ENCODE peak calls at places on chromosomes 11 and 22, in ten cellular contexts. A is psoas muscle, X is suprapubic skin, R is left lung, I is heart left ventricle, N is fibroblast of lung, S is dorsolateral prefrontal cortex, Y is stomach, L is WERI-Rb-1, U is foreskin fibroblast. F is an unnamed sample.
A peak's percentile ranks its signal among the peaks of the same experiment; 100 is the strongest.

GRCh38 chr22:46054878-46055158 is 77.9 kb upstream of the WNT7B start:
- DNase-seq in Y (no peak), X (peak; percentile 77), R (peak; percentile 29), S (peak; percentile 4), L (no peak), N (no peak), U (no peak), A (peak; percentile 52), I (no peak), F (peak; percentile 14)

GRCh38 chr11:96037267-96037990 is 113.5 kb upstream of the MTMR2 start:
- DNase-seq in I (no peak), R (no peak), S (no peak), L (no peak), A (no peak), Y (no peak), N (no peak), U (no peak), X (no peak), F (peak; percentile 60)

GRCh38 chr22:20237480-20238440 is 30.4 kb downstream of the RTN4R start:
- DNase-seq in U (peak; percentile 28), A (no peak), N (no peak), L (no peak), I (no peak), Y (no peak), X (no peak), S (no peak), R (no peak), F (no peak)

GRCh38 chr11:107777094-107777493 is 65.2 kb upstream of the SLN start:
- DNase-seq in S (no peak), U (no peak), L (no peak), N (no peak), R (no peak), Y (no peak), X (no peak), I (no peak), A (no peak), F (no peak)

GRCh38 chr22:19579880-19580279 is 55.7 kb upstream of the CLDN5 start:
- DNase-seq in I (peak; percentile 74), R (no peak), X (no peak), U (no peak), Y (no peak), A (peak; percentile 65), N (no peak), S (no peak), L (no peak), F (no peak)

GRCh38 chr11:62664405-62665074 is 470 bp downstream of the C11orf98 start:
- DNase-seq in X (no peak), I (no peak), N (no peak), Y (peak; percentile 55), R (peak; percentile 60), U (peak; percentile 58), A (peak; percentile 75), L (peak; percentile 56), S (no peak), F (no peak)

GRCh38 chr11:114928260-114928870 is 250.0 kb downstream of the NXPE2 start:
- DNase-seq in U (no peak), N (no peak), L (peak; percentile 80), X (no peak), A (no peak), S (peak; percentile 17), R (no peak), Y (no peak), I (no peak), F (no peak)

GRCh38 chr11:103737791-103738190 is 298.6 kb upstream of the DDI1 start:
- DNase-seq in N (no peak), S (no peak), R (no peak), L (no peak), I (no peak), X (no peak), Y (no peak), U (no peak), A (no peak), F (no peak)

GRCh38 chr11:11263238-11264030 is 89.6 kb downstream of the CSNK2A3 start:
- DNase-seq in Y (no peak), N (no peak), X (no peak), R (no peak), S (no peak), I (no peak), L (no peak), A (peak; percentile 59), U (peak; percentile 35), F (no peak)

GRCh38 chr11:88204353-88204752 is 29.1 kb upstream of the RAB38 start:
- DNase-seq in R (no peak), S (no peak), X (no peak), U (no peak), I (no peak), L (no peak), N (no peak), Y (no peak), A (no peak), F (no peak)

DNA sequence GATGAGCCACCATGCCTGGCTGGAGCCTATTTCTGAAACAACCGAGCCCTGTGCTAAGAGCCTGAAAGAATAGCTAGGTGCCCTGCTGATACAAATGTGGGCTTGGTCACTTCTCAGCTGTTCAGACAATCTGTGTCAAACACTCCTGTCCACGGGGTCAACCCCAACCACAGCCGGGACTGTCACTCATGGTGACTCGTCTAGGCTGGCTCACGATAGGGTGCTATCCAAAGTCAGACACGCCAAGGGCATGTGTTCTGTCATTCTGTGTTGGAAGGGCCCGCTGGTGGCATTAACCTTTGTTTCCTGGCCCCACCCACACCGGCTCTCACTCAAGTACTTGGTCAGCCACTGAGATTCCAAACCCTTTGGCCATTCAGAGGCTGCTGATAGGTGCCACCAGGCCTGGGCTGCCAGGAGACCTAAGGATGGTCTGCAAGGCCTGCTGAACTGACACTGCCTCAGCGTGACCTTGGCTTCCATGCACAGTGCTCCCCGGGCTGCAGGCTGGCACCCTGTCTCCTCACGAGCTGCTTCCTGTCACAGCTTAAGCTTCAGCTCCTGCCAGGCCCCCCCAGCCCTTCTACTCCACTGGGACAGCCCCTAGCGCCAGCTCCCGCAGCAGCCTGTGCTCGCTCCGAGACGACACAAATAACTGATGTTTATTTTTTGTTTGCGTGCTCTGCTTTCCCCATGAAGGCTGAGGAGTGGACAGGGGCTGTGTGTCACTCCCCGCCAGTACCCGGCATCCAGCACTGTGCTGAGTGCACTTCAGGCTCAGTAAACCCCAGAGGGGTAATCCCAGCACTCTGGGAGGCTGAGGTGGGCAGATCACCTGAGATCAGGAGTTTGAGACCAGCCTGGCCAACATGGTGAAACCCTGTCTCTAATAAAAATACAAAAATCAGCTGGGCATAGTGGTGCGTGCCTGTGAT is 14.3 kb upstream of the CDC42BPG start:
- DNase-seq in U (no peak), R (no peak), X (no peak), N (no peak), Y (peak; percentile 57), L (no peak), A (peak; percentile 95), S (no peak), I (peak; percentile 67), F (no peak)
- H3K4me3 ChIP-seq in U (no peak overlapping the region), R (no peak overlapping the region), X (no peak overlapping the region), N (no peak overlapping the region), Y (no peak overlapping the region), L (no peak overlapping the region), A (peak overlapping the region; percentile 29), S (no peak overlapping the region), I (no peak overlapping the region), F (no peak overlapping the region)

GRCh38 chr22:48554893-48555552 is 1272.7 kb downstream of the BRD1 start:
- DNase-seq in A (no peak), U (no peak), X (no peak), R (no peak), Y (no peak), S (no peak), N (no peak), L (peak; percentile 80), I (no peak), F (no peak)

GRCh38 chr22:48553694-48554308 is 1273.9 kb downstream of the BRD1 start:
- DNase-seq in I (no peak), A (no peak), X (no peak), Y (no peak), N (no peak), U (no peak), R (no peak), S (no peak), L (no peak), F (no peak)

GRCh38 chr22:48557473-48557872 is 1270.2 kb downstream of the BRD1 start:
- DNase-seq in I (no peak), Y (no peak), R (no peak), U (no peak), N (no peak), S (no peak), X (no peak), A (no peak), L (no peak), F (no peak)

GRCh38 chr22:48556751-48557150 is 1270.9 kb downstream of the BRD1 start:
- DNase-seq in S (no peak), I (no peak), N (no peak), Y (no peak), R (no peak), A (no peak), L (no peak), X (no peak), U (no peak), F (no peak)

DNA sequence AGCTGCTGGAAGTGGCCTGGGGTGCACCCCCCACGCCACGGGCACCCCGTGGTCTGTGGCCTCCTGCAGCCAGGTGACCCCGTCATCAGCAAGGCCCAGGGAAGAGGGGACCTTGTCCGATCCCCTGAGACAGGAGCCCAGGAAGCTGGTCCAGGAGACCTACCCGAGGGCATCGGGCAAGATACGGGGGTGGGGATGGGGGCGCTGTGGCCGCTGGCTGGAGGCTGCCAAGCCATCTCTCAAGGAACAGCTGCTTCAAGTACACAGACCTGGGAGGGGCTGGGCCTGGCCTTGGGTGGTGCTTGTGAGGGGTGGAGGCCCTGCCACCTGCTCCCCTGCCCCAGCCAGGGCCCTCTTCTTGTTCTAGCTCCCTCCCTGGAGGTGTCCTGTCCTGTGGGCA is 1272.1 kb downstream of the BRD1 start:
- DNase-seq in N (no peak), R (no peak), U (no peak), S (no peak), X (no peak), Y (no peak), A (no peak), I (no peak), L (no peak), F (no peak)
- TF ChIP-seq CTCF in N (no peak), R (no peak), U (no peak), S (no peak), X (no peak), Y (no peak), A (no peak), I (no peak), L (peak; percentile 14), F (no peak)

DNA sequence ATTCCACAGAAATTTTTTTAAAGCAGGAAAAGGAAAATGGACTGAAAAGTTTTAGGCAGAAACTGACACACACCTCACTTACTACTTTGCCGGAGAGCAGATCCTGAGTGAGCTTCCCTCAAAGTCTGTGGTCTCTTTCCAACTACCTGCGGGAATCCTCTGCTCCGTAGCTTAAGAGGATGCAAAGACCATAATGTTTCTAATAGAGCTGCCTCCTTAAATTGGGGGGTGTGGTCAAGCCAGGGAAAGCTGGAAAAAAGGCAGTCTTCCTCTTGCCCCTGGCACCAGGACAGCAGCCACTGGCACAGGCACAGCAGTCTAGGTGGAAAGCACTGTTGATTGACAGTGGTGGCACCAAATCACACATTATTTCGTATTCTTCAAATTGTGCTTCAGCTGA is at the start of gene ETS1:
- DNase-seq in U (peak; percentile 7), I (no peak), A (no peak), X (no peak), L (no peak), S (no peak), N (peak; percentile 27), R (no peak), Y (peak; percentile 44), F (peak; percentile 29)
- H3K4me3 ChIP-seq in U (no peak within 1 kb of the TSS), I (peak within 1 kb of the TSS; percentile 55), A (peak within 1 kb of the TSS; percentile 43), X (no peak within 1 kb of the TSS), L (no peak within 1 kb of the TSS), S (no peak within 1 kb of the TSS), N (no peak within 1 kb of the TSS), R (peak within 1 kb of the TSS; percentile 10), Y (peak within 1 kb of the TSS; percentile 5), F (peak within 1 kb of the TSS; percentile 36)

GRCh38 chr11:64331569-64332371 is 8.2 kb upstream of the CCDC88B start:
- DNase-seq in N (peak; percentile 86), R (peak; percentile 91), L (peak; percentile 80), I (peak; percentile 71), X (no peak), A (peak; percentile 88), Y (peak; percentile 92), S (peak; percentile 35), U (peak; percentile 97), F (peak; percentile 77)
- TF ChIP-seq CTCF in N (peak; percentile 75), R (peak; percentile 69), L (peak; percentile 77), I (peak; percentile 29), X (peak; percentile 33), A (peak; percentile 39), Y (peak; percentile 52), S (no peak), U (peak; percentile 85), F (peak; percentile 76)

F was measured in astrocyte of the spinal cord.